ENCODE peak calls at places on chromosomes 3 and 15, in ten cellular contexts. W is Kasumi-1, I is NCI-H1417, T is pancreas, C is midbrain, D is cardiac muscle cell, E is anterior cingulate cortex, N is psoas muscle, M is sigmoid colon, X is MV-4-11. Q is an unnamed sample.

GRCh38 chr3:161108840-161109239 is 3.7 kb upstream of the B3GALNT1 start:
- DNase-seq in W (no peak), I (no peak), T (no peak), C (no peak), D (no peak), E (no peak), N (no peak), M (no peak), X (peak), Q (no peak)

GRCh38 chr15:100716456-100717085 is 114.2 kb downstream of the ASB7 start:
- DNase-seq in W (no peak), I (no peak), T (no peak), C (no peak), D (no peak), E (no peak), N (no peak), M (no peak), X (no peak), Q (no peak)

GRCh38 chr15:70507772-70508351 is 255.5 kb downstream of the UACA start:
- DNase-seq in W (no peak), I (peak), T (no peak), C (no peak), D (peak), E (no peak), N (no peak), M (no peak), X (peak), Q (no peak)

GRCh38 chr15:29081781-29082180 is 187.8 kb downstream of the NSMCE3 start:
- DNase-seq in W (no peak), I (no peak), T (no peak), C (no peak), D (no peak), E (no peak), N (no peak), M (no peak), X (no peak), Q (no peak)

GRCh38 chr3:101567528-101568317 is 6.1 kb downstream of the TRMT10C start:
- DNase-seq in W (no peak), I (no peak), T (no peak), C (no peak), D (no peak), E (no peak), N (no peak), M (no peak), X (peak), Q (no peak)

GRCh38 chr15:58595516-58596238 is 153.8 kb downstream of the ADAM10 start:
- DNase-seq in W (no peak), I (no peak), T (no peak), C (no peak), D (no peak), E (no peak), N (no peak), M (no peak), X (peak), Q (no peak)

GRCh38 chr15:100338971-100339444 is 2.8 kb downstream of the ADAMTS17 start:
- DNase-seq in W (peak), I (peak), T (no peak), C (peak), D (peak), E (peak), N (peak), M (peak), X (peak), Q (peak)

GRCh38 chr3:16066975-16067374 is 107.5 kb upstream of the GALNT15 start:
- DNase-seq in W (no peak), I (no peak), T (no peak), C (no peak), D (peak), E (no peak), N (no peak), M (no peak), X (no peak), Q (no peak)

GRCh38 chr3:58683001-58683845 is 16.6 kb upstream of the FAM3D start:
- DNase-seq in W (peak), I (no peak), T (no peak), C (no peak), D (no peak), E (no peak), N (no peak), M (no peak), X (peak), Q (no peak)

GRCh38 chr3:13654330-13655073 is 105.6 kb downstream of the FBLN2 start:
- DNase-seq in W (no peak), I (peak), T (no peak), C (peak), D (no peak), E (no peak), N (no peak), M (no peak), X (no peak), Q (peak)

GRCh38 chr3:11136871-11137626 is 17.2 kb upstream of the HRH1 start:
- DNase-seq in W (no peak), I (no peak), T (no peak), C (no peak), D (peak), E (peak), N (peak), M (peak), X (no peak), Q (no peak)

GRCh38 chr15:66287461-66288055 is 5.8 kb upstream of the DIS3L start:
- DNase-seq in W (peak), I (peak), T (no peak), C (peak), D (peak), E (no peak), N (no peak), M (no peak), X (peak), Q (peak)

GRCh38 chr3:128548426-128549282 is 55.7 kb upstream of the GATA2 start:
- DNase-seq in W (no peak), I (no peak), T (no peak), C (no peak), D (peak), E (no peak), N (no peak), M (no peak), X (no peak), Q (no peak)

GRCh38 chr3:25597535-25598101 is 67.1 kb downstream of the TOP2B start:
- DNase-seq in W (no peak), I (peak), T (no peak), C (no peak), D (no peak), E (no peak), N (no peak), M (no peak), X (no peak), Q (no peak)

GRCh38 chr15:69893863-69894262 is 203.9 kb downstream of the TLE3 start:
- DNase-seq in W (no peak), I (peak), T (no peak), C (peak), D (peak), E (peak), N (peak), M (no peak), X (no peak), Q (peak)

GRCh38 chr3:66989860-66990696 is 8.0 kb upstream of the KBTBD8 start:
- DNase-seq in W (peak), I (peak), T (no peak), C (no peak), D (peak), E (no peak), N (no peak), M (no peak), X (peak), Q (no peak)

GRCh38 chr3:51709004-51709420 is 2.1 kb downstream of the GRM2 start:
- DNase-seq in W (no peak), I (no peak), T (peak), C (no peak), D (no peak), E (no peak), N (peak), M (no peak), X (no peak), Q (no peak)

GRCh38 chr15:63560741-63561448 is 36.3 kb upstream of the FBXL22 start:
- DNase-seq in W (no peak), I (no peak), T (no peak), C (no peak), D (no peak), E (no peak), N (no peak), M (no peak), X (no peak), Q (no peak)

GRCh38 chr3:81443948-81444347 is 317.5 kb downstream of the GBE1 start:
- DNase-seq in W (no peak), I (no peak), T (no peak), C (no peak), D (peak), E (no peak), N (no peak), M (no peak), X (no peak), Q (no peak)

GRCh38 chr15:100710213-100710612 is 107.8 kb downstream of the ASB7 start:
- DNase-seq in W (no peak), I (no peak), T (no peak), C (no peak), D (no peak), E (no peak), N (no peak), M (no peak), X (no peak), Q (no peak)

GRCh38 chr3:13189639-13190375 is 116.6 kb upstream of the IQSEC1 start:
- DNase-seq in W (peak), I (no peak), T (no peak), C (no peak), D (peak), E (no peak), N (no peak), M (peak), X (peak), Q (no peak)

GRCh38 chr3:105802073-105802706 is 66.6 kb downstream of the CBLB start:
- DNase-seq in W (no peak), I (no peak), T (no peak), C (no peak), D (no peak), E (no peak), N (no peak), M (no peak), X (no peak), Q (no peak)

GRCh38 chr15:32709295-32710033 is 8.3 kb upstream of the GREM1 start:
- DNase-seq in W (no peak), I (no peak), T (no peak), C (no peak), D (no peak), E (no peak), N (no peak), M (no peak), X (no peak), Q (no peak)

GRCh38 chr3:113167929-113168771 is 43.2 kb upstream of the BOC start:
- DNase-seq in W (no peak), I (peak), T (no peak), C (peak), D (no peak), E (no peak), N (peak), M (peak), X (no peak), Q (no peak)

Q was measured in retina.